ENCODE peak calls at places on chromosomes 13 and 19, in four cellular contexts. T is GM12878, N is GM12891, L is K562. I is an unnamed sample.

GRCh38 chr19:9406798-9407352 is 28.5 kb downstream of the ZNF266 start:
- DNase-seq in T (no peak), N (peak; percentile 58), L (peak; percentile 78), I (peak; percentile 89)

GRCh38 chr19:55545913-55546495 is 661 bp upstream of the SBK3 start:
- DNase-seq in T (no peak), N (no peak), L (no peak), I (no peak)

GRCh38 chr13:67343777-67344176 is 113.6 kb upstream of the PCDH9 start:
- DNase-seq in T (no peak), N (no peak), L (no peak), I (no peak)

GRCh38 chr13:51825681-51826254 is 19.2 kb downstream of the TMEM272 start:
- DNase-seq in T (no peak), N (no peak), L (no peak), I (no peak)

GRCh38 chr19:3075605-3076431 is 13.5 kb upstream of the TLE5 start:
- DNase-seq in T (no peak), N (peak; percentile 78), L (peak; percentile 75), I (no peak)

GRCh38 chr13:91291078-91291477 is 56.4 kb upstream of the MIR17HG start:
- DNase-seq in T (no peak), N (no peak), L (no peak), I (no peak)

GRCh38 chr13:42821437-42821836 is 40.1 kb downstream of the FAM216B start:
- DNase-seq in T (no peak), N (no peak), L (no peak), I (no peak)

GRCh38 chr19:43541920-43542650 is 9.1 kb downstream of the ZNF575 start:
- DNase-seq in T (no peak), N (no peak), L (no peak), I (no peak)

GRCh38 chr13:51435002-51435578 is 17.7 kb downstream of the INTS6 start:
- DNase-seq in T (no peak), N (no peak), L (no peak), I (no peak)

GRCh38 chr19:48745208-48745995 is 1.3 kb downstream of the IZUMO1 start:
- DNase-seq in T (no peak), N (peak; percentile 57), L (peak; percentile 69), I (no peak)

GRCh38 chr19:49468746-49469447 is 5.1 kb upstream of the FLT3LG start:
- DNase-seq in T (peak; percentile 97), N (peak; percentile 77), L (peak; percentile 77), I (no peak)

GRCh38 chr19:56538761-56539263 is at the start of gene ZFP28:
- DNase-seq in T (no peak), N (peak; percentile 32), L (no peak), I (peak; percentile 63)

GRCh38 chr19:18494267-18494607 is 27.6 kb downstream of the ELL start:
- DNase-seq in T (no peak), N (no peak), L (no peak), I (no peak)

GRCh38 chr13:100984349-100984748 is 309.8 kb upstream of the TMTC4 start:
- DNase-seq in T (no peak), N (no peak), L (no peak), I (no peak)

GRCh38 chr13:27053902-27054595 is 117.6 kb downstream of the USP12 start:
- DNase-seq in T (no peak), N (no peak), L (no peak), I (no peak)

GRCh38 chr13:75135325-75135825 is 346.6 kb downstream of the TBC1D4 start:
- DNase-seq in T (no peak), N (no peak), L (no peak), I (no peak)

GRCh38 chr19:5001547-5002131 is 32.7 kb downstream of the KDM4B start:
- DNase-seq in T (no peak), N (peak; percentile 67), L (peak; percentile 66), I (no peak)

GRCh38 chr19:11530432-11530831 is 1.5 kb upstream of the ECSIT start:
- DNase-seq in T (no peak), N (no peak), L (peak; percentile 87), I (peak; percentile 73)

GRCh38 chr13:62643799-62644484 is 1228.3 kb upstream of the PCDH20 start:
- DNase-seq in T (peak; percentile 15), N (no peak), L (no peak), I (no peak)

DNA sequence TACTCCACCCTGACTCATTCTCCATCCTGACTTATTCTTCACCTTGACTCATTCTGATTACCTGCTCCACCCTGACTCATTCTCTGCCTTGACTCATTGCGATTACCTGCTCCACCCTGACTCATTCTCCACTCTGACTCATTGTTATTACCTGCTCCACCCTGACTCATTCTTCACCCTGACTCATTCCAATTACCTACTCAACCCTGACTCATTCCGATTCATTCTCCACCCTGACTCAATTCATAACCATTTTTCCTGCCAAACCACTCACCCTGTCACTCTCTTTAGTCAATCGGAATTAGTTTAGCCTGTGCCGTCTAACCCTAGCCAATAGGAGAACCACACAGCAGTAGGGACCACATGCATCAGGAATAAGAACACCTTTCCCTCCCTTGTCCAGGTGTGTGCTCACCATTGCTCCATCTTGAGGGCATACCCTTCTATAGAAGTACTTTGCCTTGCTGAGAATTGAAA is 1227.4 kb upstream of the PCDH20 start:
- DNase-seq in T (peak; percentile 24), N (no peak), L (no peak), I (no peak)
- TF ChIP-seq SPI1 in T (no peak), N (no peak), L (no peak), I (no peak)

GRCh38 chr19:45929247-45929646 is 14.7 kb upstream of the NANOS2 start:
- DNase-seq in T (no peak), N (no peak), L (no peak), I (no peak)
- TF ChIP-seq SPI1 in T (no peak), N (no peak), L (no peak), I (no peak)

GRCh38 chr19:15264061-15264932 is 32.0 kb upstream of the EPHX3 start:
- DNase-seq in T (no peak), N (peak; percentile 78), L (peak; percentile 70), I (peak; percentile 24)

GRCh38 chr19:15266683-15267082 is 34.4 kb upstream of the EPHX3 start:
- DNase-seq in T (no peak), N (no peak), L (no peak), I (no peak)

GRCh38 chr19:15265214-15265613 is 33.0 kb upstream of the EPHX3 start:
- DNase-seq in T (no peak), N (no peak), L (no peak), I (no peak)

GRCh38 chr19:15264933-15265206 is 32.6 kb upstream of the EPHX3 start:
- DNase-seq in T (no peak), N (no peak), L (no peak), I (no peak)

DNA sequence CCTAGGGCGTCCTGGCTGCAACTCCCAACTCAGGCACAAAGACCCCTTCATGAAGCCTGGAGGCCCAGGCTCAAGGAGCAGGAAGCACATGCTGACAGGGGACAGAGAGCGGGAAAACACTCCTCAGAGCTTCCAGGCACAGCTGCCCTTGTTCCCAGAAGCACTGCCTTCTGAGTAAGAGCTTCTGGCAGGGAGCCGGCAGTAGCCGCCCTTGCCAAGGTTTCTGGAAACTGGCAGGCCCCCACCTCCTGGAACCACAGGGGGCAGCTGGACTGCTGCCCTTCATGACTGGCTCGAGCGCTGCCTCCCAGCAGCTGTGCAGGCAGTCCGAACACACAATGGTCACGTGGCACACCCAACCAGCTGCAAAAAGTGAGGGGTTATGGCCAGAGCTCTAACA is 33.6 kb upstream of the EPHX3 start:
- DNase-seq in T (no peak), N (no peak), L (no peak), I (no peak)
- TF ChIP-seq SPI1 in T (no peak), N (no peak), L (no peak), I (no peak)

GRCh38 chr13:77522444-77522843 is 13.1 kb upstream of the SCEL start:
- DNase-seq in T (no peak), N (no peak), L (no peak), I (no peak)

GRCh38 chr13:77519808-77520207 is 15.7 kb upstream of the SCEL start:
- DNase-seq in T (no peak), N (no peak), L (no peak), I (no peak)

GRCh38 chr13:77523386-77523785 is 12.1 kb upstream of the SCEL start:
- DNase-seq in T (no peak), N (no peak), L (no peak), I (no peak)

GRCh38 chr13:77521595-77522367 is 13.7 kb upstream of the SCEL start:
- DNase-seq in T (no peak), N (no peak), L (no peak), I (no peak)

DNA sequence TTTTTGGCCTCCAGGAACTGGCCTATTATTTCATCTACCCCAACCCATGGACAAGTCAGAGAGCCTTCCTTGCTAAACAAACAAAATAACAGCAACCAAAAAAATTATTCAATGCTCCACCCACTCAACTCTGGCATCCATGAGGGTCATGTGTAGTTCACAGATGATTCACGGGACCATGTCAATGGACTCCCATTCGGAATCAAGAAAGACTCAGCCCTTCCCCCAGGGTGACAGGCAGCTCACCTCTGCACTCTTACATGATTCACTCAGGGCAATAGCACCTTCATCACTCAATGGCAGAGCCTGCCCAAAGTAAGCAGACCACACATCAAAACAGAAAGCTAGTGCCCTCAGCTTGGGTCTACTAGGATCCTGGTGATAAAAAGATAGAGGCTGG is 14.3 kb upstream of the SCEL start:
- DNase-seq in T (no peak), N (no peak), L (no peak), I (no peak)
- TF ChIP-seq SPI1 in T (no peak), N (no peak), L (no peak), I (no peak)